ENCODE peak calls at places on chromosomes 6 and 20, in five cellular contexts. Z is pancreas, W is IMR-90, T is adrenal gland, A is heart left ventricle. P is an unnamed sample. For H3K36me3, the result is how much of the 10 kb centered on the place peaks cover.

GRCh38 chr20:18431206-18431605 is 35.6 kb downstream of the DZANK1 start:
- DNase-seq in Z (no peak), W (no peak), T (no peak), A (no peak), P (no peak)

GRCh38 chr6:33815854-33816253 is 12.1 kb upstream of the MLN start:
- DNase-seq in Z (no peak), W (no peak), T (no peak), A (no peak), P (no peak)

GRCh38 chr6:150598401-150598800 is 1.3 kb upstream of the PLEKHG1 start:
- DNase-seq in Z (no peak), W (no peak), T (no peak), A (no peak), P (no peak)

GRCh38 chr6:88680654-88681053 is 282.8 kb downstream of the RNGTT start:
- DNase-seq in Z (no peak), W (no peak), T (no peak), A (no peak), P (no peak)

GRCh38 chr6:160379464-160379863 is 31.3 kb downstream of the SLC22A3 start:
- DNase-seq in Z (no peak), W (peak), T (no peak), A (no peak), P (peak)

GRCh38 chr20:33164763-33165095 is 3.2 kb upstream of the BPIFA2 start:
- DNase-seq in Z (no peak), W (no peak), T (no peak), A (no peak), P (no peak)

GRCh38 chr6:14921170-14921569 is 324.7 kb upstream of the JARID2 start:
- DNase-seq in Z (peak), W (peak), T (peak), A (peak), P (no peak)

GRCh38 chr6:135784493-135784892 is 67.0 kb upstream of the PDE7B start:
- DNase-seq in Z (no peak), W (no peak), T (no peak), A (no peak), P (no peak)

GRCh38 chr6:39189915-39190544 is 39.2 kb downstream of the KCNK5 start:
- DNase-seq in Z (peak), W (peak), T (no peak), A (no peak), P (peak)

GRCh38 chr6:109783245-109783990 is 92.3 kb downstream of the FIG4 start:
- DNase-seq in Z (no peak), W (peak), T (no peak), A (no peak), P (no peak)

GRCh38 chr20:19451591-19452295 is 239.3 kb downstream of the SLC24A3 start:
- DNase-seq in Z (no peak), W (no peak), T (no peak), A (no peak), P (no peak)

GRCh38 chr20:44690781-44691423 is 24.3 kb upstream of the CCN5 start:
- DNase-seq in Z (no peak), W (no peak), T (no peak), A (no peak), P (no peak)

GRCh38 chr6:148463671-148464070 is 121.0 kb downstream of the SASH1 start:
- DNase-seq in Z (no peak), W (peak), T (no peak), A (no peak), P (no peak)

GRCh38 chr6:3659748-3660147 is 91.8 kb downstream of the PXDC1 start:
- DNase-seq in Z (no peak), W (no peak), T (no peak), A (no peak), P (no peak)

DNA sequence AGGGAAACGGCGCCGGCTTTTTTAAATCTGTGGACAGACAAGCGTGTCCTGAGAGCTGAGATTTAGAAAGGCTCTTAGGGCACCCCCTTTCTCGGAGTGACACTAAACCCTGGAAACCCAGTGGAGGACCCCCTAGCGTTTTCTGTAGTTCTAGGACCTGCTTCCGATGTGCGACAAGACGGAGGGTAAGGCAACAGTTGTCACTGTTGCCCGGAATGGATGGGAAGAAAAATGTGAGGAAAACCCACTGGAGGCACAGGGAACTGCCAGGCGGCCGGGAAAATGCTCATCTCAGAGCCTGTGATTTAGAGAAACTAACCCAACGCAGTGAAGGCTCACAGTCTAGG is 551 bp upstream of the ATP5F1E start:
- DNase-seq in Z (no peak), W (peak), T (no peak), A (no peak), P (no peak)
- H3K36me3 ChIP-seq in Z (under half), W (under half), T (under half), A (half or more), P (under half)

DNA sequence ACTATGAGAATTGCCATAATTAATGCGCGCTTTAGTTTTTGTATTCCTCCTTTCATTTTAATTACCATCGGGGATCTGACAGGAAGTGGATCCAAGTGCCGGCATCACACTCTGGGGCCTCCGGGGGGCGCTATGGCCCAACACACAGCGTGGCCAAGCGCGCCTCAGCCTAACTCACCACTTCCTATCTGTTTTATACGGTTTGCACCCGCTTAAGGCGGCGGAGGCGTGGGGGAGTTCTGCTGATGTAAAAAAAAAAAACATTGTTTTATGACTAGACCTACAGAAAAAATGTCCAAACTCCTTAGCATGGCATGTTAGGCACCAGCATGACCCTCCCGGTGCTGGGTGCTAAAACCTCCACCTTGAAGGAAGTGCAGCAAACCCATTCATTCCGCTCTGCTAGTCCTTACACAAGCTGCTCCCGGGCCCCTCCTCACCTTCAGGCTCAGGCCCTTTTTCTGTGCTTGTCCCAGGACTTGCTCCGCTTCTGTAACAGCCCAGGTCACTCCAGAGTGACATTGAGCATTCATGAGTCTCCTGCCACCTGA is 4.5 kb upstream of the EBF4 start:
- DNase-seq in Z (peak), W (peak), T (no peak), A (no peak), P (no peak)
- TF ChIP-seq CTCF in Z (no peak), W (peak), T (peak), A (peak), P (peak)

DNA sequence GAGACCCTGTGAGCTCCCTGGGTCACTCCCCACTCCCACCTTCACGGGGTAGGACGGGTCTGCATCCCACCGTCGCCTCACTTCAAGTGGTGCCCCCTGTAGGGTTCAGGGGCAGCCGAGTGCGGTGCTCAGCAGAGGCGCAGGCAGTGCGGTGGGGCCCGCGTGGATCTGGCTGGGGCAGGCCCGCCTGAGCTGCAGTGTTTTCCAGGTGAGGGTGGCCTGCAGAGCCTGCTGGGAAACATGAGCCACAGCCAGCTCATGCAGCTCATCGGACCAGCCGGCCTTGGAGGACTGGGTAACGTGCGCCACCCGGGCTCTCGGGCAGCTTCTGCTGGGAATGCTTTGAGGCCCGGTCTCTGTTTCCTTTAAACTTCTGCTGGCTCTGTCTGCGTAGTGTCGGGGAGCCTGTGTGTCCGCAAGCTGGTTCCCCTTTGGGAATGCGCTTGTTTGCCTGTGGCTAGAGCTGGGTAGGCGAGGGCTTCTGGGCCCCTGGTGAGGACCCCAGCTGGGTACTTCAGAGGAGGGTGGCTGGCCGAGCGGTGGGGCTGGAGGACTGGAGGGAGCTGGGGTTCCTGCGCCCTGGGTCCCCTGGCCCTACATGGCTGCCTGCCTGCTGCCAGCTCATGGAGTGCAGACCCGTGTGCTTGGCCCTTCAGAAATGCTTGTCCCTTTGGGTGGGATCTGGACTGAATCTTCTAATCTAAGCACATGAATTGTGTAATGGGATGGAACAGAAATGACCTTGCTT is 3.8 kb downstream of the ADRM1 start:
- DNase-seq in Z (no peak), W (no peak), T (no peak), A (no peak), P (peak)
- H3K36me3 ChIP-seq in Z (under half), W (half or more), T (under half), A (half or more), P (half or more)

GRCh38 chr6:72140795-72141194 is 254.4 kb downstream of the RIMS1 start:
- DNase-seq in Z (no peak), W (peak), T (no peak), A (no peak), P (peak)
- TF ChIP-seq CTCF in Z (no peak), W (peak), T (no peak), A (no peak), P (no peak)